ENCODE peak calls at places on chromosomes 3 and 15, in six cellular contexts. S is ovary, O is Peyer's patch, Y is A549, E is IMR-90, D is H54. Z is an unnamed sample.

GRCh38 chr15:92882697-92883642 is 17.2 kb upstream of the CHD2 start:
- DNase-seq in S (peak; percentile 49), O (peak; percentile 94), Y (no peak), E (no peak), D (no peak), Z (peak; percentile 44)

GRCh38 chr15:41936649-41937567 is 35.4 kb downstream of the EHD4 start:
- DNase-seq in S (no peak), O (peak; percentile 65), Y (no peak), E (peak; percentile 55), D (no peak), Z (peak; percentile 35)

GRCh38 chr15:82263350-82263749 is 732 bp downstream of the SAXO2 start:
- DNase-seq in S (no peak), O (no peak), Y (peak; percentile 68), E (no peak), D (no peak), Z (peak; percentile 18)

GRCh38 chr3:23329471-23329870 is 126.3 kb downstream of the UBE2E2 start:
- DNase-seq in S (no peak), O (no peak), Y (no peak), E (no peak), D (no peak), Z (no peak)

GRCh38 chr3:136624894-136625815 is 127.0 kb downstream of the STAG1 start:
- DNase-seq in S (no peak), O (no peak), Y (peak; percentile 27), E (no peak), D (no peak), Z (peak; percentile 82)

GRCh38 chr3:114214542-114215341 is 22.6 kb downstream of the ZNF80 start:
- DNase-seq in S (no peak), O (peak; percentile 58), Y (no peak), E (no peak), D (no peak), Z (no peak)

GRCh38 chr3:154125378-154126030 is 4.3 kb downstream of the ARHGEF26 start:
- DNase-seq in S (no peak), O (no peak), Y (no peak), E (no peak), D (no peak), Z (no peak)

GRCh38 chr3:185250653-185251052 is 3.2 kb downstream of the EHHADH start:
- DNase-seq in S (no peak), O (no peak), Y (no peak), E (no peak), D (no peak), Z (no peak)

GRCh38 chr15:93043621-93044300 is 45.2 kb downstream of the RGMA start:
- DNase-seq in S (no peak), O (no peak), Y (no peak), E (no peak), D (no peak), Z (no peak)

GRCh38 chr15:77402740-77403379 is 17.0 kb downstream of the PEAK1 start:
- DNase-seq in S (no peak), O (no peak), Y (no peak), E (peak; percentile 90), D (no peak), Z (no peak)

GRCh38 chr3:112446343-112446742 is 52.9 kb downstream of the BTLA start:
- DNase-seq in S (no peak), O (no peak), Y (no peak), E (no peak), D (no peak), Z (no peak)

GRCh38 chr3:169929830-169930519 is 18.6 kb downstream of the SAMD7 start:
- DNase-seq in S (no peak), O (peak; percentile 47), Y (no peak), E (no peak), D (no peak), Z (no peak)

GRCh38 chr3:133895208-133896001 is at the start of gene RAB6B:
- DNase-seq in S (peak; percentile 34), O (no peak), Y (no peak), E (peak; percentile 20), D (peak; percentile 51), Z (peak; percentile 37)

GRCh38 chr3:179942560-179943075 is 94.1 kb downstream of the PEX5L start:
- DNase-seq in S (no peak), O (no peak), Y (no peak), E (no peak), D (no peak), Z (no peak)

GRCh38 chr3:155391104-155391503 is 97.6 kb upstream of the STRIT1 start:
- DNase-seq in S (no peak), O (no peak), Y (no peak), E (peak; percentile 25), D (no peak), Z (no peak)

GRCh38 chr3:137013955-137014688 is 56.3 kb downstream of the IL20RB start:
- DNase-seq in S (peak; percentile 93), O (peak; percentile 80), Y (peak; percentile 77), E (peak; percentile 86), D (peak; percentile 78), Z (peak; percentile 94)

GRCh38 chr3:57158813-57159678 is 6.1 kb downstream of the IL17RD start:
- DNase-seq in S (no peak), O (no peak), Y (no peak), E (no peak), D (no peak), Z (no peak)

GRCh38 chr3:147411777-147412176 is 2.6 kb downstream of the ZIC1 start:
- DNase-seq in S (no peak), O (no peak), Y (no peak), E (no peak), D (no peak), Z (no peak)

GRCh38 chr3:112056451-112056929 is 22.0 kb downstream of the TMPRSS7 start:
- DNase-seq in S (no peak), O (no peak), Y (no peak), E (peak; percentile 92), D (no peak), Z (no peak)

GRCh38 chr3:111151438-111151837 is 79.8 kb downstream of the NECTIN3 start:
- DNase-seq in S (no peak), O (no peak), Y (no peak), E (peak; percentile 84), D (peak; percentile 6), Z (no peak)

GRCh38 chr3:12464181-12464580 is 20.1 kb upstream of the TSEN2 start:
- DNase-seq in S (no peak), O (no peak), Y (no peak), E (no peak), D (no peak), Z (no peak)

GRCh38 chr3:116253511-116253910 is 191.8 kb downstream of the LSAMP start:
- DNase-seq in S (no peak), O (no peak), Y (no peak), E (no peak), D (no peak), Z (no peak)

GRCh38 chr3:43316783-43317460 is 30.6 kb downstream of the SNRK start:
- DNase-seq in S (no peak), O (no peak), Y (no peak), E (no peak), D (no peak), Z (no peak)

GRCh38 chr3:133464573-133464972 is 64.7 kb downstream of the BFSP2 start:
- DNase-seq in S (no peak), O (no peak), Y (no peak), E (peak; percentile 56), D (no peak), Z (no peak)

GRCh38 chr15:32641517-32642059 is at the start of gene SCG5:
- DNase-seq in S (no peak), O (no peak), Y (no peak), E (peak; percentile 49), D (peak; percentile 48), Z (peak; percentile 62)

GRCh38 chr3:188946837-188947236 is 224.9 kb upstream of the TPRG1 start:
- DNase-seq in S (no peak), O (no peak), Y (no peak), E (no peak), D (no peak), Z (no peak)
- TF ChIP-seq POLR2A in S (no peak), O (no peak), Y (no peak), E (no peak), D (no peak), Z (no peak)

GRCh38 chr15:29433507-29433906 is 163.9 kb upstream of the NSMCE3 start:
- DNase-seq in S (no peak), O (no peak), Y (no peak), E (no peak), D (no peak), Z (no peak)
- TF ChIP-seq POLR2A in S (no peak), O (no peak), Y (no peak), E (no peak), D (no peak), Z (no peak)

GRCh38 chr3:102089904-102090492 is 240.7 kb downstream of the NFKBIZ start:
- DNase-seq in S (no peak), O (no peak), Y (peak; percentile 20), E (peak; percentile 98), D (no peak), Z (no peak)

GRCh38 chr3:102092617-102093466 is 243.5 kb downstream of the NFKBIZ start:
- DNase-seq in S (no peak), O (no peak), Y (no peak), E (peak; percentile 67), D (no peak), Z (no peak)

GRCh38 chr3:102089182-102089581 is 239.9 kb downstream of the NFKBIZ start:
- DNase-seq in S (no peak), O (no peak), Y (no peak), E (no peak), D (no peak), Z (no peak)

GRCh38 chr3:102090646-102091045 is 241.3 kb downstream of the NFKBIZ start:
- DNase-seq in S (no peak), O (no peak), Y (no peak), E (peak; percentile 62), D (no peak), Z (no peak)

DNA sequence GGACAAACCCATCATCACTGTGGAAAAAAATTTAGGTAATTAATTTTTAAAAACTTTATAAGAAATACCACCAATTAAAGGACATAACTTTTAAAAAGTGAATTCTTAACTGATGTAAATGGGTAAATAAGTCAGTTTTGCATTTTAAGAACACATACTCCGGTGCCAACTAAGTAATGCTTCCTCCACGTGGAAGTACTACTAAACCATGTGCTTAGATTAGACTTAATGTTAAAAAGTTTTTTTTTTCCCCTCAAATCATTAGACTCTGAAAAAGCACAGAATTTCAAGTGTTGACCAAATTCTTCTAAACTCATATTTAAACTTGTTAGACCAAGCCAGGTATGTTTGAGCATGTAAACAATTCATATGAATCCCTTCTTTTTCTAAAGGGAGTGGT is 242.0 kb downstream of the NFKBIZ start:
- DNase-seq in S (no peak), O (no peak), Y (no peak), E (no peak), D (no peak), Z (no peak)
- TF ChIP-seq POLR2A in S (no peak), O (no peak), Y (no peak), E (no peak), D (no peak), Z (no peak)

GRCh38 chr3:4757949-4758855 is 221.0 kb upstream of the BHLHE40 start:
- DNase-seq in S (no peak), O (no peak), Y (no peak), E (no peak), D (no peak), Z (no peak)
- TF ChIP-seq POLR2A in S (no peak), O (no peak), Y (no peak), E (no peak), D (no peak), Z (no peak)

Z was measured in body of pancreas.